ENCODE peak calls at places on chromosome 17, in six cellular contexts. One of them, this sample, is unnamed.

GRCh38 chr17:73787036-73787720 is 142.9 kb upstream of the SDK2 start:
- DNase-seq in GM10248: no peak
- DNase-seq in WTC11: peak
- DNase-seq in cardiac muscle cell: peak
- DNase-seq in NCI-H187: no peak
- DNase-seq in NCI-H1105 treated with DMSO at 0.1 percent for 48 hours: peak
- DNase-seq in this sample: no peak

GRCh38 chr17:10668771-10669170 is 11.7 kb upstream of the MYH3 start:
- DNase-seq in cardiac muscle cell: no peak
- DNase-seq in GM10248: no peak
- DNase-seq in NCI-H187: no peak
- DNase-seq in NCI-H1105 treated with DMSO at 0.1 percent for 48 hours: no peak
- DNase-seq in WTC11: no peak
- DNase-seq in this sample: peak

GRCh38 chr17:72274632-72275031 is 153.8 kb downstream of the SOX9 start:
- DNase-seq in WTC11: no peak
- DNase-seq in NCI-H1105 treated with DMSO at 0.1 percent for 48 hours: no peak
- DNase-seq in GM10248: no peak
- DNase-seq in cardiac muscle cell: no peak
- DNase-seq in NCI-H187: no peak
- DNase-seq in this sample: no peak

GRCh38 chr17:44557653-44558285 is 485 bp downstream of the FZD2 start:
- DNase-seq in NCI-H1105 treated with DMSO at 0.1 percent for 48 hours: no peak
- DNase-seq in NCI-H187: no peak
- DNase-seq in WTC11: peak
- DNase-seq in GM10248: no peak
- DNase-seq in cardiac muscle cell: peak
- DNase-seq in this sample: peak

GRCh38 chr17:27946521-27946920 is 53.4 kb upstream of the LYRM9 start:
- DNase-seq in cardiac muscle cell: no peak
- DNase-seq in NCI-H187: no peak
- DNase-seq in GM10248: no peak
- DNase-seq in NCI-H1105 treated with DMSO at 0.1 percent for 48 hours: no peak
- DNase-seq in WTC11: no peak
- DNase-seq in this sample: no peak

GRCh38 chr17:29253037-29253436 is 6.4 kb downstream of the CRYBA1 start:
- DNase-seq in NCI-H1105 treated with DMSO at 0.1 percent for 48 hours: no peak
- DNase-seq in cardiac muscle cell: no peak
- DNase-seq in NCI-H187: no peak
- DNase-seq in WTC11: no peak
- DNase-seq in GM10248: no peak
- DNase-seq in this sample: no peak

GRCh38 chr17:66462010-66462409 is 159.6 kb downstream of the PRKCA start:
- DNase-seq in cardiac muscle cell: no peak
- DNase-seq in WTC11: no peak
- DNase-seq in NCI-H1105 treated with DMSO at 0.1 percent for 48 hours: no peak
- DNase-seq in NCI-H187: no peak
- DNase-seq in GM10248: no peak
- DNase-seq in this sample: no peak

GRCh38 chr17:55038291-55038690 is 69.7 kb downstream of the STXBP4 start:
- DNase-seq in NCI-H1105 treated with DMSO at 0.1 percent for 48 hours: no peak
- DNase-seq in WTC11: no peak
- DNase-seq in cardiac muscle cell: no peak
- DNase-seq in NCI-H187: no peak
- DNase-seq in GM10248: no peak
- DNase-seq in this sample: no peak

GRCh38 chr17:50051082-50051576 is 4.8 kb upstream of the ITGA3 start:
- DNase-seq in NCI-H1105 treated with DMSO at 0.1 percent for 48 hours: no peak
- DNase-seq in GM10248: no peak
- DNase-seq in WTC11: no peak
- DNase-seq in cardiac muscle cell: no peak
- DNase-seq in NCI-H187: no peak
- DNase-seq in this sample: no peak

GRCh38 chr17:5618511-5618910 is 34.2 kb upstream of the NLRP1 start:
- DNase-seq in WTC11: no peak
- DNase-seq in GM10248: no peak
- DNase-seq in NCI-H1105 treated with DMSO at 0.1 percent for 48 hours: no peak
- DNase-seq in cardiac muscle cell: no peak
- DNase-seq in NCI-H187: no peak
- DNase-seq in this sample: peak

GRCh38 chr17:6045621-6046357 is 24.4 kb upstream of the WSCD1 start:
- DNase-seq in NCI-H1105 treated with DMSO at 0.1 percent for 48 hours: no peak
- DNase-seq in GM10248: no peak
- DNase-seq in NCI-H187: no peak
- DNase-seq in WTC11: no peak
- DNase-seq in cardiac muscle cell: no peak
- DNase-seq in this sample: no peak

GRCh38 chr17:2796164-2797140 is at the start of gene RAP1GAP2:
- DNase-seq in NCI-H187: no peak
- DNase-seq in GM10248: no peak
- DNase-seq in cardiac muscle cell: no peak
- DNase-seq in NCI-H1105 treated with DMSO at 0.1 percent for 48 hours: no peak
- DNase-seq in WTC11: no peak
- DNase-seq in this sample: no peak

GRCh38 chr17:46191332-46192210 is 1.7 kb downstream of the KANSL1 start:
- DNase-seq in NCI-H1105 treated with DMSO at 0.1 percent for 48 hours: peak
- DNase-seq in NCI-H187: no peak
- DNase-seq in WTC11: no peak
- DNase-seq in GM10248: peak
- DNase-seq in cardiac muscle cell: peak
- DNase-seq in this sample: peak

GRCh38 chr17:57471941-57472368 is 215.6 kb downstream of the MSI2 start:
- DNase-seq in WTC11: peak
- DNase-seq in NCI-H1105 treated with DMSO at 0.1 percent for 48 hours: no peak
- DNase-seq in cardiac muscle cell: no peak
- DNase-seq in GM10248: no peak
- DNase-seq in NCI-H187: no peak
- DNase-seq in this sample: no peak

GRCh38 chr17:66508896-66509843 is 206.8 kb downstream of the PRKCA start:
- DNase-seq in GM10248: no peak
- DNase-seq in NCI-H1105 treated with DMSO at 0.1 percent for 48 hours: peak
- DNase-seq in WTC11: no peak
- DNase-seq in cardiac muscle cell: no peak
- DNase-seq in NCI-H187: no peak
- DNase-seq in this sample: peak

GRCh38 chr17:12227547-12227946 is 206.9 kb downstream of the MAP2K4 start:
- DNase-seq in NCI-H1105 treated with DMSO at 0.1 percent for 48 hours: no peak
- DNase-seq in WTC11: no peak
- DNase-seq in NCI-H187: no peak
- DNase-seq in GM10248: no peak
- DNase-seq in cardiac muscle cell: peak
- DNase-seq in this sample: no peak

This sample was measured in lung microvascular endothelial cell.